ENCODE peak calls at places on chromosome 19, in seven cellular contexts. One of them, this sample, is unnamed.

GRCh38 chr19:41427647-41428480 is 690 bp upstream of the B3GNT8 start:
- DNase-seq in MCF 10A: no peak
- DNase-seq in T-helper 2 cell: no peak
- DNase-seq in stimulated activated CD4-positive, alpha-beta T cell treated with anti-CD3 and anti-CD28 coated beads, Interleukin-4, amount 100 ng/mL, for 1 hour: peak
- DNase-seq in upper lobe of right lung: peak
- DNase-seq in CD4-positive, alpha-beta T cell: peak
- DNase-seq in activated CD4-positive, alpha-beta T cell treated with anti-CD3 and anti-CD28 coated beads for 4 hours: peak
- DNase-seq in this sample: no peak

GRCh38 chr19:2117215-2117960 is 20.7 kb downstream of the IZUMO4 start:
- DNase-seq in MCF 10A: no peak
- DNase-seq in T-helper 2 cell: no peak
- DNase-seq in stimulated activated CD4-positive, alpha-beta T cell treated with anti-CD3 and anti-CD28 coated beads, Interleukin-4, amount 100 ng/mL, for 1 hour: no peak
- DNase-seq in upper lobe of right lung: no peak
- DNase-seq in CD4-positive, alpha-beta T cell: no peak
- DNase-seq in activated CD4-positive, alpha-beta T cell treated with anti-CD3 and anti-CD28 coated beads for 4 hours: no peak
- DNase-seq in this sample: no peak

GRCh38 chr19:15378529-15379082 is 981 bp downstream of the AKAP8 start:
- DNase-seq in MCF 10A: peak
- DNase-seq in T-helper 2 cell: peak
- DNase-seq in stimulated activated CD4-positive, alpha-beta T cell treated with anti-CD3 and anti-CD28 coated beads, Interleukin-4, amount 100 ng/mL, for 1 hour: peak
- DNase-seq in upper lobe of right lung: peak
- DNase-seq in CD4-positive, alpha-beta T cell: peak
- DNase-seq in activated CD4-positive, alpha-beta T cell treated with anti-CD3 and anti-CD28 coated beads for 4 hours: peak
- DNase-seq in this sample: peak

GRCh38 chr19:4539697-4540581 is at the start of gene LRG1:
- DNase-seq in MCF 10A: peak
- DNase-seq in T-helper 2 cell: no peak
- DNase-seq in stimulated activated CD4-positive, alpha-beta T cell treated with anti-CD3 and anti-CD28 coated beads, Interleukin-4, amount 100 ng/mL, for 1 hour: no peak
- DNase-seq in upper lobe of right lung: peak
- DNase-seq in CD4-positive, alpha-beta T cell: no peak
- DNase-seq in activated CD4-positive, alpha-beta T cell treated with anti-CD3 and anti-CD28 coated beads for 4 hours: peak
- DNase-seq in this sample: no peak

GRCh38 chr19:2230807-2231533 is 5.2 kb downstream of the PLEKHJ1 start:
- DNase-seq in MCF 10A: no peak
- DNase-seq in T-helper 2 cell: no peak
- DNase-seq in stimulated activated CD4-positive, alpha-beta T cell treated with anti-CD3 and anti-CD28 coated beads, Interleukin-4, amount 100 ng/mL, for 1 hour: no peak
- DNase-seq in upper lobe of right lung: no peak
- DNase-seq in CD4-positive, alpha-beta T cell: no peak
- DNase-seq in activated CD4-positive, alpha-beta T cell treated with anti-CD3 and anti-CD28 coated beads for 4 hours: no peak
- DNase-seq in this sample: no peak

GRCh38 chr19:34690372-34690771 is 12.9 kb downstream of the ZNF302 start:
- DNase-seq in MCF 10A: no peak
- DNase-seq in T-helper 2 cell: no peak
- DNase-seq in stimulated activated CD4-positive, alpha-beta T cell treated with anti-CD3 and anti-CD28 coated beads, Interleukin-4, amount 100 ng/mL, for 1 hour: no peak
- DNase-seq in upper lobe of right lung: no peak
- DNase-seq in CD4-positive, alpha-beta T cell: no peak
- DNase-seq in activated CD4-positive, alpha-beta T cell treated with anti-CD3 and anti-CD28 coated beads for 4 hours: no peak
- DNase-seq in this sample: no peak

GRCh38 chr19:2273356-2274184 is 8.4 kb downstream of the PEAK3 start:
- DNase-seq in MCF 10A: peak
- DNase-seq in T-helper 2 cell: peak
- DNase-seq in stimulated activated CD4-positive, alpha-beta T cell treated with anti-CD3 and anti-CD28 coated beads, Interleukin-4, amount 100 ng/mL, for 1 hour: peak
- DNase-seq in upper lobe of right lung: peak
- DNase-seq in CD4-positive, alpha-beta T cell: peak
- DNase-seq in activated CD4-positive, alpha-beta T cell treated with anti-CD3 and anti-CD28 coated beads for 4 hours: peak
- DNase-seq in this sample: peak

GRCh38 chr19:2992958-2993357 is 15.6 kb downstream of the TLE6 start:
- DNase-seq in MCF 10A: no peak
- DNase-seq in T-helper 2 cell: no peak
- DNase-seq in stimulated activated CD4-positive, alpha-beta T cell treated with anti-CD3 and anti-CD28 coated beads, Interleukin-4, amount 100 ng/mL, for 1 hour: no peak
- DNase-seq in upper lobe of right lung: no peak
- DNase-seq in CD4-positive, alpha-beta T cell: no peak
- DNase-seq in activated CD4-positive, alpha-beta T cell treated with anti-CD3 and anti-CD28 coated beads for 4 hours: no peak
- DNase-seq in this sample: no peak

GRCh38 chr19:28019901-28020300 is 1193.0 kb downstream of the UQCRFS1 start:
- DNase-seq in MCF 10A: no peak
- DNase-seq in T-helper 2 cell: no peak
- DNase-seq in stimulated activated CD4-positive, alpha-beta T cell treated with anti-CD3 and anti-CD28 coated beads, Interleukin-4, amount 100 ng/mL, for 1 hour: no peak
- DNase-seq in upper lobe of right lung: no peak
- DNase-seq in CD4-positive, alpha-beta T cell: no peak
- DNase-seq in activated CD4-positive, alpha-beta T cell treated with anti-CD3 and anti-CD28 coated beads for 4 hours: no peak
- DNase-seq in this sample: no peak

GRCh38 chr19:35011091-35011689 is 11.1 kb downstream of the GRAMD1A start:
- DNase-seq in MCF 10A: no peak
- DNase-seq in T-helper 2 cell: no peak
- DNase-seq in stimulated activated CD4-positive, alpha-beta T cell treated with anti-CD3 and anti-CD28 coated beads, Interleukin-4, amount 100 ng/mL, for 1 hour: no peak
- DNase-seq in upper lobe of right lung: no peak
- DNase-seq in CD4-positive, alpha-beta T cell: no peak
- DNase-seq in activated CD4-positive, alpha-beta T cell treated with anti-CD3 and anti-CD28 coated beads for 4 hours: no peak
- DNase-seq in this sample: no peak

GRCh38 chr19:30229524-30230174 is 142.5 kb upstream of the ZNF536 start:
- DNase-seq in MCF 10A: no peak
- DNase-seq in T-helper 2 cell: no peak
- DNase-seq in stimulated activated CD4-positive, alpha-beta T cell treated with anti-CD3 and anti-CD28 coated beads, Interleukin-4, amount 100 ng/mL, for 1 hour: no peak
- DNase-seq in upper lobe of right lung: no peak
- DNase-seq in CD4-positive, alpha-beta T cell: no peak
- DNase-seq in activated CD4-positive, alpha-beta T cell treated with anti-CD3 and anti-CD28 coated beads for 4 hours: no peak
- DNase-seq in this sample: no peak

GRCh38 chr19:8609210-8610040 is 1.1 kb downstream of the ADAMTS10 start:
- DNase-seq in MCF 10A: no peak
- DNase-seq in T-helper 2 cell: no peak
- DNase-seq in stimulated activated CD4-positive, alpha-beta T cell treated with anti-CD3 and anti-CD28 coated beads, Interleukin-4, amount 100 ng/mL, for 1 hour: no peak
- DNase-seq in upper lobe of right lung: peak
- DNase-seq in CD4-positive, alpha-beta T cell: no peak
- DNase-seq in activated CD4-positive, alpha-beta T cell treated with anti-CD3 and anti-CD28 coated beads for 4 hours: peak
- DNase-seq in this sample: no peak

GRCh38 chr19:50327461-50328256 is 1.5 kb downstream of the KCNC3 start:
- DNase-seq in MCF 10A: no peak
- DNase-seq in T-helper 2 cell: no peak
- DNase-seq in stimulated activated CD4-positive, alpha-beta T cell treated with anti-CD3 and anti-CD28 coated beads, Interleukin-4, amount 100 ng/mL, for 1 hour: no peak
- DNase-seq in upper lobe of right lung: peak
- DNase-seq in CD4-positive, alpha-beta T cell: no peak
- DNase-seq in activated CD4-positive, alpha-beta T cell treated with anti-CD3 and anti-CD28 coated beads for 4 hours: no peak
- DNase-seq in this sample: no peak

GRCh38 chr19:9940778-9941177 is 4.5 kb upstream of the OLFM2 start:
- DNase-seq in MCF 10A: no peak
- DNase-seq in T-helper 2 cell: no peak
- DNase-seq in stimulated activated CD4-positive, alpha-beta T cell treated with anti-CD3 and anti-CD28 coated beads, Interleukin-4, amount 100 ng/mL, for 1 hour: no peak
- DNase-seq in upper lobe of right lung: no peak
- DNase-seq in CD4-positive, alpha-beta T cell: no peak
- DNase-seq in activated CD4-positive, alpha-beta T cell treated with anti-CD3 and anti-CD28 coated beads for 4 hours: no peak
- DNase-seq in this sample: no peak

GRCh38 chr19:49347835-49348234 is 12.6 kb downstream of the CD37 start:
- DNase-seq in MCF 10A: peak
- DNase-seq in T-helper 2 cell: no peak
- DNase-seq in stimulated activated CD4-positive, alpha-beta T cell treated with anti-CD3 and anti-CD28 coated beads, Interleukin-4, amount 100 ng/mL, for 1 hour: no peak
- DNase-seq in upper lobe of right lung: no peak
- DNase-seq in CD4-positive, alpha-beta T cell: no peak
- DNase-seq in activated CD4-positive, alpha-beta T cell treated with anti-CD3 and anti-CD28 coated beads for 4 hours: no peak
- DNase-seq in this sample: no peak

This sample was measured in NCI-H146.